ENCODE peak calls at places on chromosome 9, in seven cellular contexts. One of them, this sample, is unnamed.

GRCh38 chr9:69582544-69583297 is 89.5 kb downstream of the APBA1 start:
- DNase-seq in neural progenitor cell: no peak
- DNase-seq in caudate nucleus: no peak
- DNase-seq in neuronal stem cell: no peak
- DNase-seq in IMR-90: no peak
- DNase-seq in PC-9: peak; percentile 2
- DNase-seq in dorsolateral prefrontal cortex: no peak
- DNase-seq in this sample: peak; percentile 31

GRCh38 chr9:87148391-87149237 is 201.3 kb upstream of the GAS1 start:
- DNase-seq in neural progenitor cell: peak; percentile 73
- DNase-seq in caudate nucleus: peak; percentile 85
- DNase-seq in neuronal stem cell: peak; percentile 41
- DNase-seq in IMR-90: peak; percentile 75
- DNase-seq in PC-9: peak; percentile 31
- DNase-seq in dorsolateral prefrontal cortex: peak; percentile 90
- DNase-seq in this sample: no peak

GRCh38 chr9:123377211-123377971 is 21.4 kb downstream of the CRB2 start:
- DNase-seq in neural progenitor cell: no peak
- DNase-seq in caudate nucleus: no peak
- DNase-seq in neuronal stem cell: no peak
- DNase-seq in IMR-90: no peak
- DNase-seq in PC-9: no peak
- DNase-seq in dorsolateral prefrontal cortex: no peak
- DNase-seq in this sample: no peak

GRCh38 chr9:100426532-100427365 is at the start of gene MSANTD3:
- DNase-seq in neural progenitor cell: peak; percentile 93
- DNase-seq in caudate nucleus: peak; percentile 25
- DNase-seq in neuronal stem cell: peak; percentile 57
- DNase-seq in IMR-90: peak; percentile 76
- DNase-seq in PC-9: peak; percentile 67
- DNase-seq in dorsolateral prefrontal cortex: peak; percentile 73
- DNase-seq in this sample: no peak

GRCh38 chr9:124256517-124257069 is 1.2 kb upstream of the NEK6 start:
- DNase-seq in neural progenitor cell: peak; percentile 52
- DNase-seq in caudate nucleus: no peak
- DNase-seq in neuronal stem cell: no peak
- DNase-seq in IMR-90: peak; percentile 86
- DNase-seq in PC-9: peak; percentile 70
- DNase-seq in dorsolateral prefrontal cortex: no peak
- DNase-seq in this sample: peak; percentile 49

GRCh38 chr9:121620777-121621437 is 30.5 kb upstream of the DAB2IP start:
- DNase-seq in neural progenitor cell: peak; percentile 74
- DNase-seq in caudate nucleus: no peak
- DNase-seq in neuronal stem cell: no peak
- DNase-seq in IMR-90: no peak
- DNase-seq in PC-9: peak; percentile 39
- DNase-seq in dorsolateral prefrontal cortex: no peak
- DNase-seq in this sample: no peak

GRCh38 chr9:37283730-37284235 is 138.7 kb upstream of the GRHPR start:
- DNase-seq in neural progenitor cell: peak; percentile 34
- DNase-seq in caudate nucleus: no peak
- DNase-seq in neuronal stem cell: no peak
- DNase-seq in IMR-90: peak; percentile 87
- DNase-seq in PC-9: no peak
- DNase-seq in dorsolateral prefrontal cortex: no peak
- DNase-seq in this sample: no peak

GRCh38 chr9:93536167-93536566 is 40.2 kb upstream of the PHF2 start:
- DNase-seq in neural progenitor cell: no peak
- DNase-seq in caudate nucleus: no peak
- DNase-seq in neuronal stem cell: no peak
- DNase-seq in IMR-90: no peak
- DNase-seq in PC-9: no peak
- DNase-seq in dorsolateral prefrontal cortex: no peak
- DNase-seq in this sample: no peak

GRCh38 chr9:119963258-119963797 is 594.1 kb upstream of the BRINP1 start:
- DNase-seq in neural progenitor cell: peak; percentile 66
- DNase-seq in caudate nucleus: no peak
- DNase-seq in neuronal stem cell: peak; percentile 24
- DNase-seq in IMR-90: peak; percentile 78
- DNase-seq in PC-9: no peak
- DNase-seq in dorsolateral prefrontal cortex: no peak
- DNase-seq in this sample: no peak

GRCh38 chr9:22208846-22209585 is 199.9 kb upstream of the CDKN2B start:
- DNase-seq in neural progenitor cell: no peak
- DNase-seq in caudate nucleus: no peak
- DNase-seq in neuronal stem cell: no peak
- DNase-seq in IMR-90: no peak
- DNase-seq in PC-9: no peak
- DNase-seq in dorsolateral prefrontal cortex: no peak
- DNase-seq in this sample: peak; percentile 65

GRCh38 chr9:6354072-6354686 is 26.0 kb downstream of the TPD52L3 start:
- DNase-seq in neural progenitor cell: peak; percentile 62
- DNase-seq in caudate nucleus: no peak
- DNase-seq in neuronal stem cell: peak; percentile 17
- DNase-seq in IMR-90: peak; percentile 77
- DNase-seq in PC-9: no peak
- DNase-seq in dorsolateral prefrontal cortex: no peak
- DNase-seq in this sample: peak; percentile 10

GRCh38 chr9:137683307-137683864 is 64.6 kb downstream of the EHMT1 start:
- DNase-seq in neural progenitor cell: no peak
- DNase-seq in caudate nucleus: no peak
- DNase-seq in neuronal stem cell: no peak
- DNase-seq in IMR-90: no peak
- DNase-seq in PC-9: no peak
- DNase-seq in dorsolateral prefrontal cortex: no peak
- DNase-seq in this sample: no peak

GRCh38 chr9:14198544-14199510 is 115.1 kb downstream of the NFIB start:
- DNase-seq in neural progenitor cell: peak; percentile 49
- DNase-seq in caudate nucleus: peak; percentile 35
- DNase-seq in neuronal stem cell: no peak
- DNase-seq in IMR-90: no peak
- DNase-seq in PC-9: no peak
- DNase-seq in dorsolateral prefrontal cortex: peak; percentile 55
- DNase-seq in this sample: no peak

GRCh38 chr9:68894502-68894901 is 119.4 kb downstream of the PRKACG start:
- DNase-seq in neural progenitor cell: no peak
- DNase-seq in caudate nucleus: no peak
- DNase-seq in neuronal stem cell: no peak
- DNase-seq in IMR-90: no peak
- DNase-seq in PC-9: no peak
- DNase-seq in dorsolateral prefrontal cortex: no peak
- DNase-seq in this sample: no peak

GRCh38 chr9:75200892-75201470 is 112.7 kb downstream of the OSTF1 start:
- DNase-seq in neural progenitor cell: peak; percentile 69
- DNase-seq in caudate nucleus: no peak
- DNase-seq in neuronal stem cell: peak; percentile 41
- DNase-seq in IMR-90: peak; percentile 49
- DNase-seq in PC-9: peak; percentile 9
- DNase-seq in dorsolateral prefrontal cortex: no peak
- DNase-seq in this sample: no peak

GRCh38 chr9:71778085-71778484 is 9.8 kb upstream of the CEMIP2 start:
- DNase-seq in neural progenitor cell: no peak
- DNase-seq in caudate nucleus: no peak
- DNase-seq in neuronal stem cell: no peak
- DNase-seq in IMR-90: no peak
- DNase-seq in PC-9: no peak
- DNase-seq in dorsolateral prefrontal cortex: no peak
- DNase-seq in this sample: no peak

GRCh38 chr9:19030899-19031298 is 2.1 kb downstream of the SAXO1 start:
- DNase-seq in neural progenitor cell: no peak
- DNase-seq in caudate nucleus: no peak
- DNase-seq in neuronal stem cell: no peak
- DNase-seq in IMR-90: peak; percentile 13
- DNase-seq in PC-9: no peak
- DNase-seq in dorsolateral prefrontal cortex: no peak
- DNase-seq in this sample: no peak

GRCh38 chr9:88732128-88732527 is 197.2 kb downstream of the NXNL2 start:
- DNase-seq in neural progenitor cell: no peak
- DNase-seq in caudate nucleus: no peak
- DNase-seq in neuronal stem cell: no peak
- DNase-seq in IMR-90: peak; percentile 70
- DNase-seq in PC-9: no peak
- DNase-seq in dorsolateral prefrontal cortex: no peak
- DNase-seq in this sample: no peak

GRCh38 chr9:125233678-125234077 is 7.5 kb downstream of the HSPA5 start:
- DNase-seq in neural progenitor cell: no peak
- DNase-seq in caudate nucleus: no peak
- DNase-seq in neuronal stem cell: no peak
- DNase-seq in IMR-90: peak; percentile 100
- DNase-seq in PC-9: no peak
- DNase-seq in dorsolateral prefrontal cortex: no peak
- DNase-seq in this sample: peak; percentile 87

GRCh38 chr9:12964271-12964670 is 189.5 kb downstream of the LURAP1L start:
- DNase-seq in neural progenitor cell: no peak
- DNase-seq in caudate nucleus: no peak
- DNase-seq in neuronal stem cell: no peak
- DNase-seq in IMR-90: peak; percentile 35
- DNase-seq in PC-9: no peak
- DNase-seq in dorsolateral prefrontal cortex: no peak
- DNase-seq in this sample: no peak

GRCh38 chr9:14633906-14634565 is 59.2 kb downstream of the ZDHHC21 start:
- DNase-seq in neural progenitor cell: no peak
- DNase-seq in caudate nucleus: no peak
- DNase-seq in neuronal stem cell: no peak
- DNase-seq in IMR-90: no peak
- DNase-seq in PC-9: no peak
- DNase-seq in dorsolateral prefrontal cortex: no peak
- DNase-seq in this sample: no peak

GRCh38 chr9:131409458-131409992 is 15.6 kb downstream of the PRRC2B start:
- DNase-seq in neural progenitor cell: no peak
- DNase-seq in caudate nucleus: no peak
- DNase-seq in neuronal stem cell: no peak
- DNase-seq in IMR-90: no peak
- DNase-seq in PC-9: no peak
- DNase-seq in dorsolateral prefrontal cortex: no peak
- DNase-seq in this sample: no peak
- H3K27ac ChIP-seq in neural progenitor cell: no peak overlapping the region
- H3K27ac ChIP-seq in caudate nucleus: no peak overlapping the region
- H3K27ac ChIP-seq in neuronal stem cell: no peak overlapping the region
- H3K27ac ChIP-seq in IMR-90: no peak overlapping the region
- H3K27ac ChIP-seq in PC-9: no peak overlapping the region
- H3K27ac ChIP-seq in dorsolateral prefrontal cortex: peak overlapping the region; percentile 91
- H3K27ac ChIP-seq in this sample: no peak overlapping the region

GRCh38 chr9:76413658-76414057 is 19.4 kb upstream of the RFK start:
- DNase-seq in neural progenitor cell: no peak
- DNase-seq in caudate nucleus: no peak
- DNase-seq in neuronal stem cell: no peak
- DNase-seq in IMR-90: no peak
- DNase-seq in PC-9: no peak
- DNase-seq in dorsolateral prefrontal cortex: no peak
- DNase-seq in this sample: no peak
- H3K27ac ChIP-seq in neural progenitor cell: no peak overlapping the region
- H3K27ac ChIP-seq in caudate nucleus: no peak overlapping the region
- H3K27ac ChIP-seq in neuronal stem cell: no peak overlapping the region
- H3K27ac ChIP-seq in IMR-90: no peak overlapping the region
- H3K27ac ChIP-seq in PC-9: no peak overlapping the region
- H3K27ac ChIP-seq in dorsolateral prefrontal cortex: no peak overlapping the region
- H3K27ac ChIP-seq in this sample: no peak overlapping the region

GRCh38 chr9:109382182-109382581 is 61.3 kb upstream of the EPB41L4B start:
- DNase-seq in neural progenitor cell: no peak
- DNase-seq in caudate nucleus: no peak
- DNase-seq in neuronal stem cell: no peak
- DNase-seq in IMR-90: no peak
- DNase-seq in PC-9: no peak
- DNase-seq in dorsolateral prefrontal cortex: no peak
- DNase-seq in this sample: no peak

GRCh38 chr9:109381011-109381729 is 60.3 kb upstream of the EPB41L4B start:
- DNase-seq in neural progenitor cell: no peak
- DNase-seq in caudate nucleus: no peak
- DNase-seq in neuronal stem cell: no peak
- DNase-seq in IMR-90: peak; percentile 37
- DNase-seq in PC-9: peak; percentile 25
- DNase-seq in dorsolateral prefrontal cortex: no peak
- DNase-seq in this sample: no peak

GRCh38 chr9:109383356-109383755 is 62.5 kb upstream of the EPB41L4B start:
- DNase-seq in neural progenitor cell: no peak
- DNase-seq in caudate nucleus: no peak
- DNase-seq in neuronal stem cell: no peak
- DNase-seq in IMR-90: no peak
- DNase-seq in PC-9: no peak
- DNase-seq in dorsolateral prefrontal cortex: no peak
- DNase-seq in this sample: no peak

GRCh38 chr9:109383947-109384346 is 63.1 kb upstream of the EPB41L4B start:
- DNase-seq in neural progenitor cell: no peak
- DNase-seq in caudate nucleus: no peak
- DNase-seq in neuronal stem cell: no peak
- DNase-seq in IMR-90: no peak
- DNase-seq in PC-9: no peak
- DNase-seq in dorsolateral prefrontal cortex: no peak
- DNase-seq in this sample: no peak

DNA sequence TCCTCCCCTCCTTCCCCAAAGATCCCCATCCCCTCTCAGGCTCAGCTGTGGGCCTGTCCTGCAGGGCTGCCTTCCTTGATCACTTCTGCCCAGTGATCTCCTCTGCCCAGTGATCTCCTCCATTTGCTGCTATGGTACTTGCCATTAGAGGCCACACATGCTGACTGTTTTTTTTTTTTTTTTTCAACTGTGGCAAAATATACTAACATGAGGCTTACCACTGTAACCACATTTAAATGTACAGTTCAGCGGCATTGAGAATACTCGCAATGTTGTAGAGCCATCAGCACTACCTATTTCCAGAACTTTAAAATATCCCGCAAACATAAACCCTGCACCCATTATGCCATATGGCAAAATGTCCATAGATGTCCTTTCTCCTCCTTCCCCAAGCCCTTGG is 61.7 kb upstream of the EPB41L4B start:
- DNase-seq in neural progenitor cell: no peak
- DNase-seq in caudate nucleus: no peak
- DNase-seq in neuronal stem cell: no peak
- DNase-seq in IMR-90: no peak
- DNase-seq in PC-9: no peak
- DNase-seq in dorsolateral prefrontal cortex: no peak
- DNase-seq in this sample: no peak
- H3K27ac ChIP-seq in neural progenitor cell: no peak overlapping the region
- H3K27ac ChIP-seq in caudate nucleus: no peak overlapping the region
- H3K27ac ChIP-seq in neuronal stem cell: no peak overlapping the region
- H3K27ac ChIP-seq in IMR-90: no peak overlapping the region
- H3K27ac ChIP-seq in PC-9: no peak overlapping the region
- H3K27ac ChIP-seq in dorsolateral prefrontal cortex: no peak overlapping the region
- H3K27ac ChIP-seq in this sample: no peak overlapping the region

DNA sequence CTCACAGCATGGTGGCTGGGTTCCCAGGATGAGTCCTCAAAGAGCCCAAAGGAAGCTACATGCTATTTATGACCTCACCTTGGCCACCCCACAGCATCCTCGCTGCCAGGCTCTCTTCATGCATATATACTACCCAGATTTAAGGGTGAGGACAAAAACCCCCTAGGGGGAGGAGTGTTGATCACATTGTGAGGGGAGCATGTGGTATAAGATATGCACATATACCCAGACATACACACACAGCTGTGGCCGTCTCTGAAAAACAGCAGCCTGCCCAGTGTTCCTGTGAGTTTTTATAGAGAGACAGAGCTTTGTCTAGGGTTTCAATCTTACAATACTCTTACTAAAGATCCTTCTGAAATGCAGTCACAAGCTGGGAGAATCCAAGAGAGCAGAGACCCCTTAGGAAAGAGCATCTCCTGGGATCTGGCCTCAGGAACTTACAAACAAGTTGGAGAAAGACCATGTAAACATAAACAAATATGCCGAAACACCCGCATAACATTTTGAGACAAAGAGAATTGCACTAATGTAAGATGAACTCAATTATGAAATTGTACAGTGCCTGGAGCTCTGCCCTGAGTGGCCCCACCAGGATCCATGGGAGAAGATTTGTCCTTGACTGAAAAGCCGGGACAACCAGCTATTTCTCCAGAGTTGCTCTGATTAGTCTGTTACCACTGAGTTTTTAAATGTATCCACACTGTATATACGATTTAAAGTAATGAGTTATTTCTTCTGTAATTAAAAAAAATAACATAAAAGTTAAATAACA is 146.5 kb downstream of the GADD45G start:
- DNase-seq in neural progenitor cell: no peak
- DNase-seq in caudate nucleus: no peak
- DNase-seq in neuronal stem cell: no peak
- DNase-seq in IMR-90: no peak
- DNase-seq in PC-9: no peak
- DNase-seq in dorsolateral prefrontal cortex: no peak
- DNase-seq in this sample: no peak
- H3K27ac ChIP-seq in neural progenitor cell: no peak overlapping the region
- H3K27ac ChIP-seq in caudate nucleus: no peak overlapping the region
- H3K27ac ChIP-seq in neuronal stem cell: no peak overlapping the region
- H3K27ac ChIP-seq in IMR-90: no peak overlapping the region
- H3K27ac ChIP-seq in PC-9: no peak overlapping the region
- H3K27ac ChIP-seq in dorsolateral prefrontal cortex: no peak overlapping the region
- H3K27ac ChIP-seq in this sample: no peak overlapping the region

This sample was measured in epithelial cell of prostate.